ENCODE peak calls at places on chromosome 1, in four cellular contexts. A, H, M and F are unnamed samples.

GRCh38 chr1:43443197-43443946 is 10.4 kb downstream of the HYI start:
- DNase-seq in M (no peak), H (no peak), A (no peak), F (no peak)

GRCh38 chr1:91578320-91579109 is 77.9 kb downstream of the CDC7 start:
- DNase-seq in H (no peak), M (no peak), A (no peak), F (no peak)

GRCh38 chr1:89936694-89937093 is 58.2 kb upstream of the ZNF326 start:
- DNase-seq in A (no peak), M (no peak), H (no peak), F (no peak)

GRCh38 chr1:159068877-159069276 is 7.7 kb downstream of the AIM2 start:
- DNase-seq in H (no peak), M (no peak), A (no peak), F (no peak)

GRCh38 chr1:28510350-28511223 is 4.7 kb downstream of the RCC1 start:
- DNase-seq in A (no peak), M (no peak), H (no peak), F (no peak)

GRCh38 chr1:188240772-188241406 is 1412.1 kb downstream of the PLA2G4A start:
- DNase-seq in M (no peak), A (no peak), H (no peak), F (no peak)

GRCh38 chr1:53367503-53368313 is 39.8 kb upstream of the LRP8 start:
- DNase-seq in H (no peak), M (no peak), A (no peak), F (no peak)

GRCh38 chr1:228185641-228185965 is 20.0 kb downstream of the IBA57 start:
- DNase-seq in M (no peak), H (no peak), A (no peak), F (no peak)